ENCODE peak calls at places on chromosomes 2 and 18, in four cellular contexts. M, Z, I and V are unnamed samples.

GRCh38 chr18:43422483-43422882 is 145.2 kb upstream of the SYT4 start:
- DNase-seq in Z (peak; percentile 0), M (no peak), I (no peak), V (peak; percentile 18)

GRCh38 chr2:45316576-45317338 is 294.3 kb downstream of the SRBD1 start:
- DNase-seq in I (no peak), M (no peak), Z (no peak), V (no peak)

GRCh38 chr18:45384137-45384998 is 230.9 kb upstream of the SLC14A2 start:
- DNase-seq in Z (peak; percentile 38), I (peak; percentile 62), M (peak; percentile 42), V (peak; percentile 60)

GRCh38 chr2:46992776-46993175 is 77.2 kb upstream of the MCFD2 start:
- DNase-seq in I (no peak), M (no peak), Z (no peak), V (no peak)

GRCh38 chr2:85926931-85927527 is 38.2 kb upstream of the ST3GAL5 start:
- DNase-seq in I (no peak), Z (no peak), M (peak; percentile 49), V (no peak)

GRCh38 chr2:69138247-69138754 is 125.3 kb downstream of the ANTXR1 start:
- DNase-seq in I (no peak), Z (peak; percentile 36), M (peak; percentile 84), V (peak; percentile 88)

GRCh38 chr18:8426401-8426800 is 182.8 kb upstream of the RAB12 start:
- DNase-seq in Z (peak; percentile 12), M (no peak), I (no peak), V (no peak)

GRCh38 chr2:146927080-146927714 is 917.6 kb upstream of the ACVR2A start:
- DNase-seq in M (peak; percentile 86), Z (peak; percentile 36), I (peak; percentile 21), V (peak; percentile 89)

GRCh38 chr2:72965770-72966430 is 48.6 kb downstream of the EMX1 start:
- DNase-seq in M (no peak), Z (no peak), I (no peak), V (peak; percentile 9)

GRCh38 chr2:72961853-72962468 is 44.6 kb downstream of the EMX1 start:
- DNase-seq in I (no peak), Z (no peak), M (no peak), V (no peak)

GRCh38 chr18:59459352-59460059 is 100.4 kb upstream of the LMAN1 start:
- DNase-seq in M (peak; percentile 80), I (peak; percentile 29), Z (peak; percentile 30), V (peak; percentile 86)

GRCh38 chr18:57846258-57846657 is 43.1 kb upstream of the ATP8B1 start:
- DNase-seq in I (no peak), M (peak; percentile 87), Z (peak; percentile 62), V (peak; percentile 77)

GRCh38 chr2:98039085-98039756 is 43.5 kb upstream of the TMEM131 start:
- DNase-seq in M (no peak), I (no peak), Z (no peak), V (no peak)

GRCh38 chr2:20190862-20191713 is 33.8 kb downstream of the SDC1 start:
- DNase-seq in Z (peak; percentile 79), I (peak; percentile 81), M (peak; percentile 42), V (no peak)

GRCh38 chr18:54835944-54836343 is 7.7 kb downstream of the RAB27B start:
- DNase-seq in I (no peak), Z (no peak), M (no peak), V (no peak)

GRCh38 chr2:199467462-199467822 is 9.7 kb upstream of the SATB2 start:
- DNase-seq in M (no peak), Z (no peak), I (no peak), V (no peak)

GRCh38 chr2:9318461-9319337 is 104.6 kb downstream of the ITGB1BP1 start:
- DNase-seq in M (peak; percentile 69), I (no peak), Z (no peak), V (peak; percentile 38)

GRCh38 chr2:69572640-69573039 is 70.9 kb downstream of the AAK1 start:
- DNase-seq in M (no peak), Z (no peak), I (no peak), V (peak; percentile 49)

GRCh38 chr18:702957-703659 is 9.3 kb downstream of the ENOSF1 start:
- DNase-seq in I (no peak), M (peak; percentile 77), Z (peak; percentile 24), V (peak; percentile 91)

GRCh38 chr2:74481961-74482800 is 617 bp downstream of the CCDC142 start:
- DNase-seq in I (peak; percentile 57), M (no peak), Z (no peak), V (no peak)

GRCh38 chr2:42573256-42573655 is 4.8 kb downstream of the MTA3 start:
- DNase-seq in Z (no peak), M (no peak), I (no peak), V (no peak)

GRCh38 chr2:233061007-233061590 is 957 bp downstream of the INPP5D start:
- DNase-seq in Z (no peak), I (peak; percentile 25), M (no peak), V (no peak)
- H3K4me3 ChIP-seq in Z (no peak overlapping the region), I (peak overlapping the region; percentile 84), M (no peak overlapping the region), V (no peak overlapping the region)

GRCh38 chr18:3710712-3711269 is 260.8 kb downstream of the TGIF1 start:
- DNase-seq in M (no peak), Z (peak; percentile 78), I (no peak), V (no peak)
- TF ChIP-seq CTCF in M (no peak), Z (no peak), I (no peak), V (no peak)

GRCh38 chr2:119432882-119433522 is 1.3 kb downstream of the TMEM37 start:
- DNase-seq in M (no peak), I (no peak), Z (no peak), V (no peak)
- H3K4me3 ChIP-seq in M (peak overlapping the region; percentile 60), I (no peak overlapping the region), Z (no peak overlapping the region), V (peak overlapping the region; percentile 60)

DNA sequence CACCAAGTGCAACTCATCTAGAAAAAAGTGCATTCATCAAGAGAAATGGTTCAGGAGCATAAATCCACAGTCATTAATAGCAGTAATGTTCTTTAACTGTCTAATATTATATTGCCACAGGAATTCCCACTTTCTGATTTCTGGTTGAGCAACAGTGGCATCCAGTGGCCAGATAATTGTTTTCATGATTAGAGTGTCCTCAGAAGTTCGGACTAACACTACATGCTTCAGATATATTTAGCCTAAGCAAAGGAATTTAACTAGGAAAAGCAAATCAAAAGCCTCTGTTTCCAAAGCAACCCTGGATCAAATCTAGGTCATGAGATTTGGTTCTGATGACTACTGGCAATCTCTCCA is 9.8 kb upstream of the ERBB4 start:
- DNase-seq in M (peak; percentile 66), I (no peak), Z (peak; percentile 18), V (peak; percentile 65)
- TF ChIP-seq CTCF in M (peak; percentile 39), I (peak; percentile 40), Z (peak; percentile 32), V (peak; percentile 56)

DNA sequence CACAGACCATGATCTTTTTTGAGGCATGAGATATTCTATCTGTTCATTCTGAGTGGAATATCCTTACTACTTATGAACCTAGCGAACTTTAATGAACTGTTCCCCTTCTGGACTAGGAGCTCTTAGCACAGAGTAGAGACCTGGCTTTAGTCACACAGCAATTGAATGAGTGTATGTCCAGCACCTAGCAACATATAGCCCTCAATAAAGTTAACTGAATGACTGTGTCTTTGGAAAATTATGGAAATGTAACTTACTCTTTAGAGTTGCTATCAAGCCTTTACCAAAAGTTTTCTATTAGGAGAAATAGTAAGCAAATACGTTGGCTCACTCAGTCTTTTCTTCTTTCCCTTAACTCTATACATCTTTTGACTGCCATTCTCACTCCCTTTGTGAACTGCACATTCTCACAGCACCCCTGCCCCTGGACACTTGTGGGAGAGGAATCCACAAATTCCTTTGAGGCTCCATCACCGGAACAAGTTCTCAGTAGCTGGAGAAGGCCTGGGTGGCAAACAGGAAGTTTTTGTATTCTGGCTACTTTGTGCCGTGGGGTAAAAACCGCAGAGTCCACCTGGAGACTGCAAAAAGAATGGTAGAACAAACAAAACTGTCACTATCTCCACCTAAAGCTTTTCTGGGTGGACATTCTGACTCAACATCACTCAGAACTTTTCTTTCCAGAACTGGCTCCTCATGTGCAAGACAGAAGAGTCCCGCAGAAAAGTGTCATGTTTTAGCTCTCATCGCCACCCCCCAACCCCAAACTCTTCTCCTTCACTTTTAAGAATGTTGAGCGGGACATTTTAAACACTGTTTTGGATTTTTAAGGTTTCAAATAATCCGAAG is 1.1 kb upstream of the UBE2E3 start:
- DNase-seq in I (no peak), M (peak; percentile 77), Z (no peak), V (peak; percentile 86)
- H3K4me3 ChIP-seq in I (peak overlapping the region; percentile 66), M (peak overlapping the region; percentile 80), Z (peak overlapping the region; percentile 91), V (peak overlapping the region; percentile 67)

DNA sequence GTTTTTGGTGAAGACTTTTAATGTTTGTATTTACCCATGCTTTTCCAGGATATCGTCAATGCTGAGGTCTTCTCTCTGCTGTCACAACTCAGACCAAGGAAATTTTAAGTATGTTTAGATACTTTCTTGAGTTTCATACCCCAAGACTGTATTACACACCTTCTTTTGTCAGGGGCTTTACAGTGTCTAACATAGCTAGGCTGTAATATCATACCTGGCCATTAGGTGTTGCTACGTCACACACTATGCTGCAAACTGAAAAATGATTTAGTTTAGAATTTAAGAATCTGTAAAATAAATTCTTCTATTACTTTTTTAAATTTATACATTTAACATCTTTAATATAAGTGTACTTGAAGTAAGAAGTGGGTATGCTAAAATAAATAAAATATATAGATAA is 358.4 kb upstream of the NRP2 start:
- DNase-seq in M (peak; percentile 30), Z (no peak), I (no peak), V (peak; percentile 41)
- TF ChIP-seq CTCF in M (peak; percentile 59), Z (no peak), I (peak; percentile 39), V (peak; percentile 67)

GRCh38 chr2:188973650-188974049 is 523 bp upstream of the COL3A1 start:
- DNase-seq in Z (no peak), M (no peak), I (no peak), V (no peak)
- H3K4me3 ChIP-seq in Z (no peak overlapping the region), M (peak overlapping the region; percentile 84), I (no peak overlapping the region), V (peak overlapping the region; percentile 63)

DNA sequence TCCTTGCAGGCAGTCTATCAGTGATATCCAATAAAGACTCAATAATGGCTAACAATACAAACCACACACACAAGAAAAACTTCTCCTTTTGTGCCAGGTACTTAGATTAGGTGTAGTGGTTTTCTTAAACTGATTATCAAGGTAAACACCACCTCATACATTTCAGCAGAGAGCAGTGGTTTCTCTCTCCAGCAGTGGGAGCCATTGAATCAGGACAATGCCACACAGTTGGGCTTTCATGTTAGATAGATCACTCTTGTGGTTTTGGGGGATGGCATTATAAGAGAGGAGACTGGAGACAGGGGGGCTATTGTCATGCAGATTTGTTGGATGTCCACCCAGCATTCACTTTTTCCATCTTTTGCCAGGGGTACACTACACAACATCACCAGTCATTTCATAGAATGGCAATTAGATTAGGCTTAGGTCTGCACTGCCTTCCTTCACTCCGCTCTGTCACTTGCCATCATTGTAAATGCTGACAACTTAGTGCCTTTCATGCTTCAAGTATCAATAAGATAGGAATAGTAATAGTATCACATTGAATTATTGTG is 13.6 kb upstream of the IRS1 start:
- DNase-seq in M (no peak), Z (no peak), I (no peak), V (peak; percentile 66)
- TF ChIP-seq CTCF in M (peak; percentile 54), Z (peak; percentile 32), I (peak; percentile 45), V (peak; percentile 92)

GRCh38 chr18:34710430-34711386 is 610 bp downstream of the DTNA start:
- DNase-seq in Z (no peak), I (no peak), M (peak; percentile 75), V (peak; percentile 90)
- H3K4me3 ChIP-seq in Z (no peak overlapping the region), I (no peak overlapping the region), M (peak overlapping the region; percentile 51), V (peak overlapping the region; percentile 59)

GRCh38 chr2:90209806-90210205 is 1518.3 kb downstream of the RPIA start:
- DNase-seq in Z (no peak), I (peak; percentile 11), M (no peak), V (no peak)

GRCh38 chr2:90209009-90209408 is 1517.5 kb downstream of the RPIA start:
- DNase-seq in M (no peak), Z (no peak), I (no peak), V (no peak)

GRCh38 chr2:90207454-90208058 is 1516.1 kb downstream of the RPIA start:
- DNase-seq in Z (peak; percentile 31), I (peak; percentile 47), M (no peak), V (peak; percentile 5)
- TF ChIP-seq CTCF in Z (peak; percentile 43), I (peak; percentile 50), M (no peak), V (peak; percentile 14)